ENCODE peak calls at places on chromosomes 2 and 18, in nine cellular contexts. O is body of pancreas, W is stomach, S is right lobe of liver, U is IMR-90, T is gastrocnemius medialis, Z is HepG2, N is HCT116, H is uterus. Y is an unnamed sample.

GRCh38 chr18:9321017-9321452 is 13.5 kb upstream of the TWSG1 start:
- DNase-seq in H (no peak), O (no peak), Z (no peak), W (no peak), N (no peak), S (no peak), U (peak; percentile 89), T (no peak), Y (no peak)

GRCh38 chr2:24048662-24049484 is 668 bp upstream of the FKBP1B start:
- DNase-seq in T (no peak), N (peak; percentile 6), S (no peak), O (no peak), H (no peak), Z (no peak), W (no peak), U (no peak), Y (no peak)

GRCh38 chr2:172613035-172613434 is 57.1 kb downstream of the PDK1 start:
- DNase-seq in N (no peak), T (no peak), U (peak; percentile 48), O (no peak), H (no peak), W (no peak), Z (no peak), S (no peak), Y (no peak)

GRCh38 chr18:2716394-2717326 is 61.1 kb downstream of the SMCHD1 start:
- DNase-seq in N (no peak), T (peak; percentile 46), U (no peak), O (no peak), Z (no peak), W (no peak), S (no peak), H (no peak), Y (no peak)

GRCh38 chr18:48393170-48393569 is 16.0 kb downstream of the ZBTB7C start:
- DNase-seq in U (no peak), H (no peak), N (no peak), W (no peak), S (no peak), O (no peak), T (no peak), Z (no peak), Y (no peak)

GRCh38 chr2:218858671-218859555 is 692 bp upstream of the WNT6 start:
- DNase-seq in T (no peak), U (no peak), W (no peak), S (no peak), N (no peak), H (no peak), Z (no peak), O (no peak), Y (no peak)

GRCh38 chr2:235191933-235192332 is 240.1 kb downstream of the SH3BP4 start:
- DNase-seq in U (no peak), S (no peak), O (no peak), Z (no peak), H (peak; percentile 44), W (no peak), T (no peak), N (no peak), Y (no peak)

GRCh38 chr18:55650363-55650870 is 62.4 kb upstream of the TCF4 start:
- DNase-seq in U (peak; percentile 42), Z (no peak), S (no peak), O (no peak), H (no peak), N (no peak), T (no peak), W (no peak), Y (no peak)

GRCh38 chr2:75592028-75592427 is 31.3 kb upstream of the EVA1A start:
- DNase-seq in H (no peak), T (no peak), O (peak; percentile 32), N (peak; percentile 8), W (no peak), S (no peak), U (peak; percentile 76), Z (peak; percentile 41), Y (no peak)

GRCh38 chr2:225600444-225600843 is 200.9 kb downstream of the NYAP2 start:
- DNase-seq in H (no peak), U (peak; percentile 4), T (no peak), O (no peak), Z (no peak), S (no peak), W (no peak), N (no peak), Y (no peak)

GRCh38 chr2:31318360-31319336 is 84.7 kb downstream of the EHD3 start:
- DNase-seq in T (peak; percentile 48), W (no peak), O (no peak), S (no peak), U (peak; percentile 86), Z (no peak), N (no peak), H (no peak), Y (no peak)

GRCh38 chr2:120686511-120687168 is 49.0 kb upstream of the GLI2 start:
- DNase-seq in S (no peak), H (no peak), U (no peak), O (no peak), W (no peak), T (no peak), Z (no peak), N (no peak), Y (no peak)

GRCh38 chr2:172438064-172438421 is 10.7 kb downstream of the ITGA6 start:
- DNase-seq in W (no peak), S (no peak), T (no peak), O (no peak), H (no peak), Z (no peak), U (peak; percentile 22), N (no peak), Y (no peak)

GRCh38 chr2:225270861-225271260 is 128.6 kb upstream of the NYAP2 start:
- DNase-seq in N (peak; percentile 75), W (no peak), S (no peak), O (no peak), U (peak; percentile 53), H (no peak), T (no peak), Z (no peak), Y (peak; percentile 17)

GRCh38 chr2:62333961-62334360 is 138.0 kb downstream of the B3GNT2 start:
- DNase-seq in W (no peak), H (no peak), U (no peak), Z (no peak), N (no peak), O (no peak), T (no peak), S (no peak), Y (no peak)

GRCh38 chr18:3451989-3452749 is 2.2 kb downstream of the TGIF1 start:
- DNase-seq in T (peak; percentile 43), H (peak; percentile 65), S (peak; percentile 68), O (peak; percentile 62), N (no peak), U (peak; percentile 69), W (peak; percentile 73), Z (no peak), Y (peak; percentile 82)

GRCh38 chr18:1806884-1807615 is 764.3 kb downstream of the METTL4 start:
- DNase-seq in T (no peak), H (no peak), U (no peak), Z (no peak), W (no peak), S (no peak), O (no peak), N (no peak), Y (no peak)

GRCh38 chr2:236321430-236321829 is 57.2 kb upstream of the ASB18 start:
- DNase-seq in W (no peak), U (no peak), S (no peak), N (no peak), T (no peak), H (no peak), O (no peak), Z (no peak), Y (no peak)

GRCh38 chr2:109382236-109382930 is 231.4 kb downstream of the SEPTIN10 start:
- DNase-seq in Z (no peak), U (peak; percentile 20), W (peak; percentile 24), N (no peak), T (peak; percentile 25), H (peak; percentile 11), O (peak; percentile 0), S (no peak), Y (peak; percentile 2)

GRCh38 chr18:63074987-63075404 is 244.6 kb downstream of the BCL2 start:
- DNase-seq in S (peak; percentile 87), N (peak; percentile 28), O (peak; percentile 79), H (peak; percentile 62), U (peak; percentile 16), W (peak; percentile 68), Z (peak; percentile 12), T (peak; percentile 74), Y (peak; percentile 76)

GRCh38 chr18:34600118-34600517 is 110.0 kb upstream of the DTNA start:
- DNase-seq in H (no peak), T (no peak), N (no peak), O (no peak), W (no peak), Z (no peak), U (peak; percentile 53), S (no peak), Y (no peak)

GRCh38 chr2:129922571-129923264 is 56.7 kb upstream of the RAB6C start:
- DNase-seq in S (no peak), U (no peak), W (no peak), T (no peak), Z (no peak), O (peak; percentile 46), H (no peak), N (no peak), Y (peak; percentile 15)

GRCh38 chr2:105337122-105338019 is at the start of gene C2orf49:
- DNase-seq in T (peak; percentile 81), W (peak; percentile 88), H (peak; percentile 85), S (peak; percentile 87), U (peak; percentile 80), O (peak; percentile 86), Z (peak; percentile 90), N (peak; percentile 72), Y (peak; percentile 88)
- TF ChIP-seq POLR2A in T (no peak), W (no peak), H (peak; percentile 40), S (no peak), U (peak; percentile 69), O (peak; percentile 56), Z (peak; percentile 88), N (no peak), Y (no peak)

GRCh38 chr2:58032016-58032750 is 14.4 kb upstream of the VRK2 start:
- DNase-seq in O (no peak), N (no peak), T (no peak), Z (no peak), U (peak; percentile 78), W (no peak), H (no peak), S (no peak), Y (no peak)
- H3K27me3 ChIP-seq in O (no peaks in the 10 kb centered on the region), N (no peaks in the 10 kb centered on the region), T (no peaks in the 10 kb centered on the region), Z (no peaks in the 10 kb centered on the region), U (no peaks in the 10 kb centered on the region), W (no peaks in the 10 kb centered on the region), H (no peaks in the 10 kb centered on the region), S (no peaks in the 10 kb centered on the region), Y (no peaks in the 10 kb centered on the region)

GRCh38 chr2:12334289-12335003 is 382.3 kb upstream of the TRIB2 start:
- DNase-seq in S (no peak), N (no peak), U (no peak), Z (no peak), T (no peak), O (no peak), H (peak; percentile 24), W (no peak), Y (no peak)
- TF ChIP-seq POLR2A in S (no peak), N (no peak), U (no peak), Z (no peak), T (no peak), O (no peak), H (no peak), W (no peak), Y (no peak)

DNA sequence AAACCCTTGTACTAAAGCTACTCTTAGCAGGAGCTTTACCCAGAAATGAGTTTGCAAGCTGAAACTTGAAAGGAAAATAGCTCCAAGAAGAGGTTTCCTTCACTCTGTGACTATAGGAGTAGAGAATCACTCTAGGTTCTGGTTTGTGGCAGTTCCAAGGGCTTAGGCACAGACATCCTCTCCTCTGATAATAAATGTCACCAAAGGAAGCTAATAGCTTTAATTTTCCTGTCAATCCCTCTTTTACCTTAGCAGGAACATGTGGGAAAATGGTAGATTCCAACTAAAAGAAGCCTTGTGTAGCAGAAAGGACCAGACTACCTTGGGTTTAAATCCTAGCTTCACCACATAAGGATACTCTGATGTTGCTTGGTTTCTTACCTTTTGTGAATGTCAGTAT is 104.0 kb downstream of the FSHR start:
- DNase-seq in N (no peak), T (no peak), Z (no peak), O (no peak), S (no peak), W (no peak), U (no peak), H (no peak), Y (no peak)
- H3K27me3 ChIP-seq in N (no peaks in the 10 kb centered on the region), T (no peaks in the 10 kb centered on the region), Z (no peaks in the 10 kb centered on the region), O (no peaks in the 10 kb centered on the region), S (no peaks in the 10 kb centered on the region), W (no peaks in the 10 kb centered on the region), U (no peaks in the 10 kb centered on the region), H (no peaks in the 10 kb centered on the region), Y (no peaks in the 10 kb centered on the region)